ENCODE peak calls at places on chromosomes 13 and 19, in five cellular contexts. One of them, this sample, is unnamed.
A peak's percentile ranks its signal among the peaks of the same experiment; 100 is the strongest.

GRCh38 chr19:12720851-12721655 is 2.7 kb downstream of the TNPO2 start:
- DNase-seq in amygdala: no peak
- DNase-seq in amniotic epithelial cell: no peak
- DNase-seq in iris pigment epithelial cell: peak; percentile 42
- DNase-seq in HEK293T: no peak
- DNase-seq in this sample: no peak

GRCh38 chr19:13629687-13630357 is 123.5 kb upstream of the CACNA1A start:
- DNase-seq in amygdala: no peak
- DNase-seq in amniotic epithelial cell: peak; percentile 1
- DNase-seq in iris pigment epithelial cell: peak; percentile 9
- DNase-seq in HEK293T: no peak
- DNase-seq in this sample: no peak

GRCh38 chr13:78680064-78680463 is 21.1 kb upstream of the OBI1 start:
- DNase-seq in amygdala: no peak
- DNase-seq in amniotic epithelial cell: no peak
- DNase-seq in iris pigment epithelial cell: no peak
- DNase-seq in HEK293T: peak; percentile 42
- DNase-seq in this sample: no peak

GRCh38 chr19:46860846-46861690 is at the start of gene ARHGAP35:
- DNase-seq in amygdala: no peak
- DNase-seq in amniotic epithelial cell: peak; percentile 76
- DNase-seq in iris pigment epithelial cell: no peak
- DNase-seq in HEK293T: peak; percentile 85
- DNase-seq in this sample: peak; percentile 35

GRCh38 chr13:107069107-107069776 is 501.3 kb upstream of the ARGLU1 start:
- DNase-seq in amygdala: no peak
- DNase-seq in amniotic epithelial cell: peak; percentile 50
- DNase-seq in iris pigment epithelial cell: peak; percentile 39
- DNase-seq in HEK293T: no peak
- DNase-seq in this sample: no peak

GRCh38 chr19:17021793-17022590 is 4.6 kb downstream of the CPAMD8 start:
- DNase-seq in amygdala: no peak
- DNase-seq in amniotic epithelial cell: peak; percentile 54
- DNase-seq in iris pigment epithelial cell: peak; percentile 85
- DNase-seq in HEK293T: no peak
- DNase-seq in this sample: no peak

GRCh38 chr13:73883162-73883561 is 251.0 kb downstream of the KLF12 start:
- DNase-seq in amygdala: no peak
- DNase-seq in amniotic epithelial cell: no peak
- DNase-seq in iris pigment epithelial cell: no peak
- DNase-seq in HEK293T: no peak
- DNase-seq in this sample: no peak

GRCh38 chr13:73794755-73795154 is 339.4 kb downstream of the KLF12 start:
- DNase-seq in amygdala: no peak
- DNase-seq in amniotic epithelial cell: no peak
- DNase-seq in iris pigment epithelial cell: no peak
- DNase-seq in HEK293T: no peak
- DNase-seq in this sample: no peak

GRCh38 chr19:39430675-39431593 is 4.8 kb downstream of the RPS16 start:
- DNase-seq in amygdala: no peak
- DNase-seq in amniotic epithelial cell: peak; percentile 96
- DNase-seq in iris pigment epithelial cell: peak; percentile 100
- DNase-seq in HEK293T: no peak
- DNase-seq in this sample: peak; percentile 69

GRCh38 chr19:15123900-15124299 is 16.7 kb downstream of the SYDE1 start:
- DNase-seq in amygdala: peak; percentile 31
- DNase-seq in amniotic epithelial cell: peak; percentile 29
- DNase-seq in iris pigment epithelial cell: no peak
- DNase-seq in HEK293T: no peak
- DNase-seq in this sample: no peak

GRCh38 chr19:15159251-15159650 is 41.5 kb downstream of the NOTCH3 start:
- DNase-seq in amygdala: no peak
- DNase-seq in amniotic epithelial cell: peak; percentile 32
- DNase-seq in iris pigment epithelial cell: peak; percentile 23
- DNase-seq in HEK293T: no peak
- DNase-seq in this sample: no peak

GRCh38 chr13:40442826-40443225 is 223.6 kb downstream of the FOXO1 start:
- DNase-seq in amygdala: no peak
- DNase-seq in amniotic epithelial cell: peak; percentile 63
- DNase-seq in iris pigment epithelial cell: no peak
- DNase-seq in HEK293T: no peak
- DNase-seq in this sample: no peak

GRCh38 chr19:21460686-21461085 is 44.7 kb upstream of the ZNF429 start:
- DNase-seq in amygdala: no peak
- DNase-seq in amniotic epithelial cell: no peak
- DNase-seq in iris pigment epithelial cell: no peak
- DNase-seq in HEK293T: no peak
- DNase-seq in this sample: no peak

GRCh38 chr19:53847555-53847954 is 20.1 kb upstream of the MYADM start:
- DNase-seq in amygdala: no peak
- DNase-seq in amniotic epithelial cell: no peak
- DNase-seq in iris pigment epithelial cell: no peak
- DNase-seq in HEK293T: no peak
- DNase-seq in this sample: no peak

GRCh38 chr13:25783480-25784081 is 268.2 kb downstream of the SHISA2 start:
- DNase-seq in amygdala: no peak
- DNase-seq in amniotic epithelial cell: no peak
- DNase-seq in iris pigment epithelial cell: no peak
- DNase-seq in HEK293T: no peak
- DNase-seq in this sample: no peak

GRCh38 chr13:48708764-48709163 is 55.0 kb downstream of the CYSLTR2 start:
- DNase-seq in amygdala: no peak
- DNase-seq in amniotic epithelial cell: no peak
- DNase-seq in iris pigment epithelial cell: no peak
- DNase-seq in HEK293T: no peak
- DNase-seq in this sample: no peak

GRCh38 chr19:54179921-54180452 is 7.0 kb upstream of the TMC4 start:
- DNase-seq in amygdala: no peak
- DNase-seq in amniotic epithelial cell: peak; percentile 87
- DNase-seq in iris pigment epithelial cell: peak; percentile 71
- DNase-seq in HEK293T: peak; percentile 58
- DNase-seq in this sample: no peak

GRCh38 chr13:79621902-79622301 is 140.9 kb downstream of the NDFIP2 start:
- DNase-seq in amygdala: no peak
- DNase-seq in amniotic epithelial cell: no peak
- DNase-seq in iris pigment epithelial cell: no peak
- DNase-seq in HEK293T: no peak
- DNase-seq in this sample: no peak

GRCh38 chr13:114309806-114310410 is 4.4 kb upstream of the CHAMP1 start:
- DNase-seq in amygdala: no peak
- DNase-seq in amniotic epithelial cell: no peak
- DNase-seq in iris pigment epithelial cell: no peak
- DNase-seq in HEK293T: no peak
- DNase-seq in this sample: no peak

GRCh38 chr13:32938907-32939306 is 77.3 kb upstream of the KL start:
- DNase-seq in amygdala: no peak
- DNase-seq in amniotic epithelial cell: peak; percentile 67
- DNase-seq in iris pigment epithelial cell: peak; percentile 79
- DNase-seq in HEK293T: no peak
- DNase-seq in this sample: no peak

GRCh38 chr13:98848736-98849135 is 96.3 kb upstream of the SLC15A1 start:
- DNase-seq in amygdala: no peak
- DNase-seq in amniotic epithelial cell: no peak
- DNase-seq in iris pigment epithelial cell: no peak
- DNase-seq in HEK293T: no peak
- DNase-seq in this sample: no peak

GRCh38 chr13:37068962-37069361 is 9.5 kb upstream of the SUPT20H start:
- DNase-seq in amygdala: no peak
- DNase-seq in amniotic epithelial cell: peak; percentile 24
- DNase-seq in iris pigment epithelial cell: peak; percentile 32
- DNase-seq in HEK293T: no peak
- DNase-seq in this sample: no peak

GRCh38 chr13:78595819-78596700 is 7.3 kb downstream of the POU4F1 start:
- DNase-seq in amygdala: no peak
- DNase-seq in amniotic epithelial cell: no peak
- DNase-seq in iris pigment epithelial cell: no peak
- DNase-seq in HEK293T: no peak
- DNase-seq in this sample: no peak

GRCh38 chr19:39046037-39046821 is 13.9 kb upstream of the FBXO27 start:
- DNase-seq in amygdala: no peak
- DNase-seq in amniotic epithelial cell: peak; percentile 41
- DNase-seq in iris pigment epithelial cell: peak; percentile 7
- DNase-seq in HEK293T: peak; percentile 69
- DNase-seq in this sample: no peak

GRCh38 chr13:37143901-37144300 is 38.4 kb upstream of the CSNK1A1L start:
- DNase-seq in amygdala: no peak
- DNase-seq in amniotic epithelial cell: no peak
- DNase-seq in iris pigment epithelial cell: peak; percentile 78
- DNase-seq in HEK293T: no peak
- DNase-seq in this sample: no peak

GRCh38 chr19:5492281-5492812 is 37.1 kb downstream of the ZNRF4 start:
- DNase-seq in amygdala: no peak
- DNase-seq in amniotic epithelial cell: no peak
- DNase-seq in iris pigment epithelial cell: no peak
- DNase-seq in HEK293T: no peak
- DNase-seq in this sample: no peak

GRCh38 chr13:48184260-48184659 is 48.7 kb upstream of the ITM2B start:
- DNase-seq in amygdala: no peak
- DNase-seq in amniotic epithelial cell: no peak
- DNase-seq in iris pigment epithelial cell: no peak
- DNase-seq in HEK293T: no peak
- DNase-seq in this sample: no peak

GRCh38 chr13:41244555-41244954 is 18.8 kb downstream of the MTRF1 start:
- DNase-seq in amygdala: no peak
- DNase-seq in amniotic epithelial cell: peak; percentile 38
- DNase-seq in iris pigment epithelial cell: peak; percentile 61
- DNase-seq in HEK293T: no peak
- DNase-seq in this sample: no peak

GRCh38 chr13:44686478-44687071 is 110.4 kb upstream of the TSC22D1 start:
- DNase-seq in amygdala: no peak
- DNase-seq in amniotic epithelial cell: no peak
- DNase-seq in iris pigment epithelial cell: no peak
- DNase-seq in HEK293T: no peak
- DNase-seq in this sample: no peak

GRCh38 chr13:92097337-92097903 is 699.0 kb downstream of the GPC5 start:
- DNase-seq in amygdala: no peak
- DNase-seq in amniotic epithelial cell: peak; percentile 81
- DNase-seq in iris pigment epithelial cell: peak; percentile 34
- DNase-seq in HEK293T: no peak
- DNase-seq in this sample: no peak

GRCh38 chr19:750640-751423 is at the start of gene MISP:
- DNase-seq in amygdala: no peak
- DNase-seq in amniotic epithelial cell: no peak
- DNase-seq in iris pigment epithelial cell: no peak
- DNase-seq in HEK293T: no peak
- DNase-seq in this sample: no peak

GRCh38 chr13:45162821-45163220 is 38.0 kb downstream of the KCTD4 start:
- DNase-seq in amygdala: no peak
- DNase-seq in amniotic epithelial cell: peak; percentile 90
- DNase-seq in iris pigment epithelial cell: peak; percentile 94
- DNase-seq in HEK293T: no peak
- DNase-seq in this sample: no peak

GRCh38 chr13:110841406-110841805 is 73.5 kb downstream of the ANKRD10 start:
- DNase-seq in amygdala: no peak
- DNase-seq in amniotic epithelial cell: no peak
- DNase-seq in iris pigment epithelial cell: no peak
- DNase-seq in HEK293T: no peak
- DNase-seq in this sample: no peak

GRCh38 chr19:1161716-1162115 is 12.4 kb downstream of the SBNO2 start:
- DNase-seq in amygdala: no peak
- DNase-seq in amniotic epithelial cell: peak; percentile 60
- DNase-seq in iris pigment epithelial cell: peak; percentile 65
- DNase-seq in HEK293T: peak; percentile 42
- DNase-seq in this sample: no peak

GRCh38 chr19:45999653-46000121 is 4.4 kb downstream of the CCDC61 start:
- DNase-seq in amygdala: no peak
- DNase-seq in amniotic epithelial cell: peak; percentile 51
- DNase-seq in iris pigment epithelial cell: peak; percentile 22
- DNase-seq in HEK293T: peak; percentile 59
- DNase-seq in this sample: no peak

GRCh38 chr13:43838909-43839308 is 40.6 kb downstream of the CCDC122 start:
- DNase-seq in amygdala: no peak
- DNase-seq in amniotic epithelial cell: peak; percentile 97
- DNase-seq in iris pigment epithelial cell: peak; percentile 76
- DNase-seq in HEK293T: no peak
- DNase-seq in this sample: no peak